ENCODE peak calls at places on chromosomes 13 and 19, in five cellular contexts. J is GM10248; S is fibroblast of villous mesenchyme; L is CD4-positive, alpha-beta T cell; Q is H1. C is an unnamed sample.

GRCh38 chr19:50667759-50668231 is 18.6 kb downstream of the C19orf81 start:
- DNase-seq in Q (no peak), L (no peak), S (no peak), J (no peak), C (no peak)

GRCh38 chr19:40213251-40213793 is 4.9 kb downstream of the TTC9B start:
- DNase-seq in J (no peak), L (no peak), S (no peak), Q (no peak), C (peak)

GRCh38 chr13:34884366-34884765 is 57.7 kb upstream of the NBEA start:
- DNase-seq in Q (no peak), J (no peak), S (no peak), L (no peak), C (no peak)

GRCh38 chr19:35671818-35672217 is 5.5 kb downstream of the UPK1A start:
- DNase-seq in Q (no peak), L (no peak), S (peak), J (no peak), C (no peak)

GRCh38 chr19:2014731-2015610 is 543 bp downstream of the BTBD2 start:
- DNase-seq in Q (no peak), J (peak), S (no peak), L (no peak), C (peak)

GRCh38 chr13:34044041-34044440 is 226.1 kb downstream of the RFC3 start:
- DNase-seq in J (no peak), Q (no peak), L (no peak), S (no peak), C (no peak)

GRCh38 chr19:38649305-38650179 is 2.1 kb downstream of the ACTN4 start:
- DNase-seq in J (no peak), S (no peak), Q (no peak), L (no peak), C (no peak)

GRCh38 chr13:23447927-23448326 is 14.4 kb upstream of the SACS start:
- DNase-seq in Q (no peak), S (peak), J (no peak), L (no peak), C (no peak)

GRCh38 chr19:41309225-41310030 is 544 bp upstream of the CCDC97 start:
- DNase-seq in Q (no peak), L (no peak), J (no peak), S (peak), C (no peak)

GRCh38 chr13:24727731-24728601 is 36.0 kb upstream of the RNF17 start:
- DNase-seq in Q (no peak), L (peak), S (peak), J (peak), C (peak)

GRCh38 chr13:50401721-50402510 is 386.7 kb downstream of the KCNRG start:
- DNase-seq in Q (no peak), J (no peak), L (no peak), S (peak), C (no peak)

GRCh38 chr13:87087741-87088140 is 583.4 kb upstream of the SLITRK5 start:
- DNase-seq in L (no peak), J (no peak), S (peak), Q (no peak), C (no peak)

GRCh38 chr19:4059931-4060620 is 6.6 kb downstream of the ZBTB7A start:
- DNase-seq in L (peak), S (peak), Q (no peak), J (peak), C (peak)

GRCh38 chr13:80465321-80465720 is 124.4 kb upstream of the SPRY2 start:
- DNase-seq in Q (no peak), S (no peak), L (no peak), J (no peak), C (no peak)

GRCh38 chr19:32339988-32340874 is 5.2 kb upstream of the ZNF507 start:
- DNase-seq in S (peak), Q (no peak), J (peak), L (peak), C (peak)

GRCh38 chr19:8131517-8131916 is 17.9 kb downstream of the FBN3 start:
- DNase-seq in L (no peak), Q (no peak), J (no peak), S (no peak), C (no peak)

GRCh38 chr13:52067237-52067636 is 42.7 kb downstream of the UTP14C start:
- DNase-seq in L (no peak), S (no peak), J (no peak), Q (no peak), C (no peak)

DNA sequence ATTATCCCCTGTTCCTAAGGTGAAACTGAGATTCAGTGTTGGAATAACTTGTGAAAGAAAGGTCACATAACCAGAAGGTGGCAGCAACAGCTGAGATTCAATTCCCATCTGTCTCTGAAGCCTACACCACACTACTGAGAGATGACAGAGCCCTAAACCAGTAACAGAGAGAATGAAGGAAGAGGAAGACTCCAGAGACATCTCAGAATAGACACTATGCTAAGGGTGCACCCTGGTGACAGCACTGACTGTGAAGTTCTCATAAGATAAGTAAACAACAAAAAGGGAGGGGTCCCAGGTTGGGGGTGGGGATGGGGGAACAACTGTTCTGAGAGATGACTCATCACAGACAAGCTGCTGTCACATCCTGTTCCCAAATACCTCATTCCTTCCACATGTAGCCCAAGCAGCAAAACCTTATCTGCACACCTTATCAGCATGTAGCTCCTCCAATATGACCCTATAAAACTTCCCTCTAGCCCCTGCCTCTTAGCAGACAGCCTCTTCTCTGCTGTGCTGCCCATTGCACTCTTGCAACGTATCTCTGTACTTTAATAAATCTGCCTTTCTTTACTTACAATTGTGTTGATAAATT is 46.5 kb downstream of the UTP14C start:
- DNase-seq in L (no peak), S (peak), J (no peak), Q (no peak), C (no peak)
- TF ChIP-seq CTCF in L (no peak), S (peak), J (no peak), Q (no peak), C (no peak)

GRCh38 chr13:39765801-39766463 is 110.5 kb downstream of the COG6 start:
- DNase-seq in Q (no peak), J (no peak), L (no peak), S (peak), C (no peak)
- TF ChIP-seq CTCF in Q (peak), J (peak), L (no peak), S (peak), C (no peak)

GRCh38 chr19:14089662-14090508 is 666 bp downstream of the SAMD1 start:
- DNase-seq in Q (no peak), L (peak), J (peak), S (peak), C (peak)

GRCh38 chr19:14089412-14089661 is 1.2 kb downstream of the SAMD1 start:
- DNase-seq in L (no peak), J (no peak), S (peak), Q (no peak), C (no peak)

GRCh38 chr19:14090509-14091085 is at the start of gene SAMD1:
- DNase-seq in S (peak), J (peak), L (peak), Q (no peak), C (peak)

GRCh38 chr19:14091885-14092462 is 1.4 kb upstream of the SAMD1 start:
- DNase-seq in S (no peak), Q (no peak), J (peak), L (peak), C (no peak)

DNA sequence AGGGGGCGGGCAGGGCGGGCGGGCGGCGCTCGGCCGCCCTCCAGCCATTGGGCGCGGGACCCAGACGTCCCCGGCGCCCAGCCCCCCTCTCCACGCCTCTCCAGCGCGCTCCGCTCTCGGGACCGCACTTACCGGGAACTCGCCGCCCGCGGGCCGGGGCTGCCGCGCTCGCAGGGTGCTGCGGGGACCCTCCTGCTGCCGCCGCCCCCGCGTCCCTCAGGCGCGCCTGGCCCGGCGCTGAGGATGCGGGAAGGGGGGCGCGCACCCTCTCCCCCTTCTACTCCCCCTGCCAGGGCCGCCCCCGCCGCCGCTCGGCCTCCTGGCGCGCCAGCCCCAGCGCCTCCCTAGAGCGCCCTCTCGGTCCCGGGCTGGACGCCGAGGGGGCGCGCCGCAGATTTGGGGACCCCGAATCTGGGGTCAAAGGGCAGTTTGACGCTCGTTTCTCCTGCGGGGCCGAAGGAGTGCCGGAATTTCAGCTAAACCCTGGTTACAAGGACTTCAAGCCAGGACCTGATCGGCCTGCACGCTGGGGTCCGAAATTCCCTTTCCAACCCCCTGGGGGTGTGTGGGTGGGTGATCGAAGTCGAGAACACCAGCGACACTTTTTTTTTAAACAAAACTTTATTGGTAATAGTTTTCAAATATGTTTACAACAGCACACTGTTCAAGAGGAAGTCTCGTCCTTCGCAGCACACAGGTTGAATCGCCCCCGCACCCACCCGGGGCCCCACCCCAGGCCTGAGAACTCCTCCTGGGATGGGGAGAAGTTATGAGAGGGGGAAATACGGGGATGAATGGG is 734 bp upstream of the SAMD1 start:
- DNase-seq in S (peak), J (peak), L (peak), Q (no peak), C (peak)
- TF ChIP-seq CTCF in S (peak), J (peak), L (peak), Q (no peak), C (peak)

GRCh38 chr13:32443111-32443510 is 15.2 kb upstream of the N4BP2L1 start:
- DNase-seq in J (peak), S (peak), L (peak), Q (no peak), C (peak)
- TF ChIP-seq CTCF in J (peak), S (peak), L (peak), Q (no peak), C (peak)

GRCh38 chr19:53909471-53910169 is 542 bp downstream of the CACNG7 start:
- DNase-seq in Q (no peak), L (no peak), J (no peak), S (no peak), C (no peak)

GRCh38 chr19:53910170-53910518 is 1.1 kb downstream of the CACNG7 start:
- DNase-seq in Q (no peak), J (no peak), S (no peak), L (no peak), C (no peak)

GRCh38 chr19:53915000-53915399 is 5.9 kb downstream of the CACNG7 start:
- DNase-seq in L (no peak), Q (no peak), S (no peak), J (no peak), C (no peak)

GRCh38 chr19:53916004-53916403 is 6.9 kb downstream of the CACNG7 start:
- DNase-seq in L (no peak), Q (no peak), J (no peak), S (no peak), C (no peak)

DNA sequence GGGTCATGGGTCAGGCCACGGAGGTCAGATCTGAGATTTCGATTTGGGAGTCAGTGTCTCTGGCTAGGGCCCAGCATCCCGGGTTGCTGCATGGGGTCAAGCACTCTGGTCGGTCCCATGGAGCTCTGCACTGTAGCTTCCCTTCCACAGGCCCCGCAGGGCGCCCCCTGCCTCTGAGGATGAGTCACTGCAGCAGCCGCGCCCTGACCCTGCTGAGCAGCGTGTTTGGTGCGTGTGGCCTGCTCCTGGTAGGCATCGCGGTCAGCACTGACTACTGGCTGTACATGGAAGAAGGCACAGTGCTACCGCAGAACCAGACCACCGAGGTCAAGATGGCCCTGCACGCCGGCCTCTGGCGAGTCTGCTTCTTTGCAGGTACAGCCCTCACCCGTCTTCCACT is 3.6 kb downstream of the CACNG7 start:
- DNase-seq in L (no peak), Q (no peak), S (no peak), J (no peak), C (no peak)
- TF ChIP-seq CTCF in L (no peak), Q (peak), S (peak), J (peak), C (no peak)

GRCh38 chr13:20294497-20294896 is 62.4 kb upstream of the GJB6 start:
- DNase-seq in L (no peak), J (no peak), Q (no peak), S (no peak), C (no peak)
- TF ChIP-seq CTCF in L (no peak), J (no peak), Q (peak), S (peak), C (no peak)

GRCh38 chr19:18203863-18204393 is at the start of gene RAB3A:
- DNase-seq in S (peak), J (peak), Q (peak), L (peak), C (peak)

GRCh38 chr19:18205180-18205915 is 1.5 kb upstream of the RAB3A start:
- DNase-seq in S (peak), Q (no peak), J (peak), L (peak), C (peak)

GRCh38 chr19:18204394-18205179 is 745 bp upstream of the RAB3A start:
- DNase-seq in L (no peak), J (no peak), Q (no peak), S (no peak), C (no peak)

GRCh38 chr19:18203408-18203862 is 407 bp downstream of the RAB3A start:
- DNase-seq in J (no peak), Q (no peak), L (peak), S (no peak), C (no peak)

DNA sequence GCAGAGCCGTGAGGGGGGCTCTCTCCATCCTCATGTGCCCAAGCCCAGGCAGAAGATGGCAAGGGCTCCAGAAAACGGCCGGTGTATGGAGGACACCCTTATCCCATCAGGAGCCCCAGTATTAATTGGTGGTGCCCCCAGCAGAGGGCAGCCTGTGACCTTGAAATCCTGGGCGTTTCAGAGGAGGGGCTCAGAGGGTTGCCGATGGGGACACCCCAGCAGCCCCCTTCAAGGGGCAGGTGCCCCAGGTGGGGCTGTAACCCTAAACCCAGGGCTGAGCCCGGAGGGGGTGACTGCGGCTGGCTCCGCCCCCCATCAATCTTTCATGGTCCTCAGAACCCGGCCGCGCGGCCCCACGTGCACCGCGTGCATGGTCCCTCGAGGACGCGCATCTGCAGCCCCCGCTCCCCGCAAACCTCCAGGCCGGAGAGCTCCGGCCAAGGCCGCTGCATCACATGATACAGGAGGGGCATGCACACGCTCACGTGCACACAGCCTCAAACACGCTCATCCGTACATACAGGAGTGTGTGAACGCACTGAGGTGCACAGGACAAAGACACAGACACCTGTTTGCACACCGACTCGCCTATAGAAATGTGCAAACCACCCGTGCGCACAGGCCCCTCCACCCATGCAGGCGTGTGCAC is 959 bp downstream of the RAB3A start:
- DNase-seq in Q (no peak), S (no peak), L (no peak), J (peak), C (no peak)
- TF ChIP-seq CTCF in Q (peak), S (peak), L (peak), J (peak), C (peak)

DNA sequence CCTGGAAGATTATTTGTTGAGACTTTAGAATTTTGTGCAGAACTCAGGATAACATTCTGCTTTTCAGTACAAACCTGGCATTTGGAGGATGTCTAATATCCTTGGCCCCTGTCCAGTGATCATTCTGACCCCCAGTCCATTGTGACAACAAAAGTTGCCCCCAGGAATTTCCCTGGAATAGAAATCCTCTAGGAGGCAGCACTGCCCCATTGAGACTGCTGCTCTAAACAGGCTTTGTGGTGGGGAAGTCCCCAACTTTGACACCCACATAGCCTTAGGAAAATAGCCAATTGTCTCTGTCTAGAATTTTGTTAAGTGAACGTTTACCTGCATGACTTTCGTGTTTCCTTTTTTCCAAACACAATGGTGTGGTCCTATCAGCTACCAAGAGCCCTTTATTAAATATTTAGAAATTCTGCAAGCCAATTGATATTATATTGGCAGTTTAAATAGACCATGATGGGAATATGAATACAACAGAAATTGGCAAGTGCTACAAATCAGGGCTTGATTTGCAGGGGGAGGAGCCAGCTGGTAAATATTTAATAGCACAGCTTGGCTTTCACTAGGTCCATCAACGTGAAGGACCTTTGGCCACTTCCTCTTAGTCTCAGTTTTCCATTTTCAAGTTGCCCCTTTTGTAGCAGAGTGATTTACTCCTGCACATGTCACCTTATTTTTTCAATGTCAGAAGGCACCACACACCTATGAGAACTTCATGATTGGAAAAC is 451.7 kb downstream of the EFNB2 start:
- DNase-seq in J (peak), L (no peak), S (peak), Q (no peak), C (no peak)
- TF ChIP-seq CTCF in J (peak), L (no peak), S (peak), Q (peak), C (no peak)

GRCh38 chr13:46614582-46614981 is 61.6 kb downstream of the LRCH1 start:
- DNase-seq in Q (no peak), S (peak), J (no peak), L (no peak), C (no peak)
- TF ChIP-seq CTCF in Q (no peak), S (peak), J (no peak), L (no peak), C (no peak)

GRCh38 chr19:13723206-13723605 is 41.1 kb upstream of the MRI1 start:
- DNase-seq in Q (no peak), S (peak), J (no peak), L (no peak), C (no peak)

GRCh38 chr19:13717194-13717643 is 47.1 kb upstream of the MRI1 start:
- DNase-seq in L (no peak), S (no peak), Q (no peak), J (no peak), C (no peak)

GRCh38 chr19:13712767-13713201 is 51.5 kb upstream of the MRI1 start:
- DNase-seq in Q (no peak), L (no peak), J (no peak), S (no peak), C (no peak)

DNA sequence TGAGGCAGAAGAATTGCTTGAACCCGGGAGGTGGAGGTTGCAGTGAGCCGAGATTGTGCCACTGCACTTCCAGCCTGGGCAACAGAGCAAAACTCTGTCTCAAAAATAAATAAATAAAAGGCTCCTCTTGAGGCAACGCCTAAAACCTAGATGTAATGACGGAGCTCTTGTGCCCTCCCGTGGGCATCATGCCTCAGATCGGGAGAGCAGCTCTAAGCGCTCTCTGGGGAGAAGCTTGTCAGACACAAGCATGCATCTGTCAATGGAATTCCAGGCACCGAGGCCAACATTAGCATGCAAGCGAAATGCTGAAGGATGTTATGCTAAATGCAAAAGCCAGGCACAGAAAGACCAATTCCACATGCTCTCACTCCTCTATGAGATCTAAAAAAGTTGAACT is 45.6 kb upstream of the MRI1 start:
- DNase-seq in S (peak), L (no peak), Q (peak), J (no peak), C (no peak)
- TF ChIP-seq CTCF in S (peak), L (no peak), Q (peak), J (no peak), C (no peak)

C was measured in B cell.